ENCODE peak calls at places on chromosomes 12 and 14, in five cellular contexts. Z, N, V, A and L are unnamed samples.

GRCh38 chr12:27424631-27425230 is 21.8 kb upstream of the SMCO2 start:
- DNase-seq in A (peak; percentile 87), V (no peak), Z (peak; percentile 49), N (no peak), L (peak; percentile 68)

GRCh38 chr14:98906123-98906995 is 365.6 kb downstream of the BCL11B start:
- DNase-seq in N (no peak), A (no peak), V (no peak), Z (peak; percentile 33), L (peak; percentile 49)

GRCh38 chr12:23707270-23707669 is 242.2 kb downstream of the SOX5 start:
- DNase-seq in N (no peak), Z (no peak), V (no peak), A (no peak), L (no peak)

GRCh38 chr14:65565948-65566347 is 153.4 kb downstream of the FUT8 start:
- DNase-seq in N (no peak), V (no peak), A (no peak), Z (no peak), L (peak; percentile 91)

GRCh38 chr12:33994857-33995808 is 27.2 kb upstream of the ALG10 start:
- DNase-seq in V (no peak), A (no peak), Z (no peak), N (no peak), L (no peak)

GRCh38 chr14:71698027-71698426 is 234.2 kb upstream of the RGS6 start:
- DNase-seq in N (no peak), Z (no peak), A (no peak), V (no peak), L (no peak)

GRCh38 chr12:65742481-65742971 is 81.8 kb upstream of the HMGA2 start:
- DNase-seq in Z (no peak), V (no peak), A (peak; percentile 42), N (peak; percentile 1), L (no peak)

GRCh38 chr12:28180791-28181190 is 9.5 kb upstream of the CCDC91 start:
- DNase-seq in V (no peak), A (no peak), Z (no peak), N (no peak), L (no peak)

GRCh38 chr14:104223101-104223809 is 84.9 kb downstream of the KIF26A start:
- DNase-seq in N (no peak), A (peak; percentile 50), V (peak; percentile 25), Z (no peak), L (peak; percentile 14)

GRCh38 chr12:97568336-97569180 is 106.0 kb downstream of the RMST start:
- DNase-seq in A (no peak), N (no peak), V (no peak), Z (no peak), L (peak; percentile 88)

GRCh38 chr14:99267871-99268775 is 3.9 kb downstream of the BCL11B start:
- DNase-seq in V (no peak), A (no peak), Z (no peak), N (no peak), L (no peak)

GRCh38 chr12:91109148-91109564 is 2.1 kb downstream of the LUM start:
- DNase-seq in N (no peak), V (peak; percentile 78), Z (peak; percentile 27), A (peak; percentile 84), L (peak; percentile 61)

GRCh38 chr14:93343266-93343665 is 3.7 kb upstream of the COX8C start:
- DNase-seq in A (no peak), N (no peak), Z (no peak), V (no peak), L (no peak)

GRCh38 chr14:79992799-79993198 is 218.5 kb downstream of the DIO2 start:
- DNase-seq in V (no peak), A (peak; percentile 54), Z (no peak), N (no peak), L (no peak)

GRCh38 chr14:73878436-73878835 is 8.2 kb upstream of the ZNF410 start:
- DNase-seq in A (peak; percentile 57), Z (no peak), N (no peak), V (no peak), L (no peak)

GRCh38 chr14:36503771-36504741 is 16.0 kb downstream of the NKX2-1 start:
- DNase-seq in V (no peak), N (no peak), A (no peak), Z (no peak), L (no peak)

GRCh38 chr12:63965936-63966602 is 121.6 kb downstream of the SRGAP1 start:
- DNase-seq in A (no peak), V (no peak), Z (no peak), N (no peak), L (no peak)

GRCh38 chr14:103028161-103028767 is 29.1 kb downstream of the CDC42BPB start:
- DNase-seq in A (no peak), V (no peak), N (no peak), Z (no peak), L (peak; percentile 22)

GRCh38 chr14:76584271-76584702 is 177.0 kb upstream of the VASH1 start:
- DNase-seq in A (no peak), N (no peak), V (no peak), Z (no peak), L (peak; percentile 9)

GRCh38 chr12:69985656-69986055 is 160.6 kb downstream of the MYRFL start:
- DNase-seq in A (peak; percentile 8), Z (peak; percentile 54), N (no peak), V (no peak), L (peak; percentile 20)

GRCh38 chr14:35991356-35991755 is 165.2 kb downstream of the BRMS1L start:
- DNase-seq in A (no peak), Z (no peak), V (no peak), N (no peak), L (no peak)

GRCh38 chr12:120402217-120402616 is 33.3 kb upstream of the MSI1 start:
- DNase-seq in A (peak; percentile 11), N (no peak), Z (no peak), V (no peak), L (peak; percentile 41)

GRCh38 chr12:58254463-58254862 is 313.1 kb downstream of the ATP23 start:
- DNase-seq in A (no peak), V (no peak), N (no peak), Z (no peak), L (no peak)

GRCh38 chr14:104827173-104828055 is 26.5 kb downstream of the ZBTB42 start:
- DNase-seq in Z (peak; percentile 48), A (peak; percentile 50), N (no peak), V (peak; percentile 77), L (peak; percentile 64)

GRCh38 chr12:573226-573625 is 90.0 kb downstream of the NINJ2 start:
- DNase-seq in V (no peak), Z (no peak), A (no peak), N (no peak), L (no peak)

GRCh38 chr12:3218150-3218845 is 141.1 kb downstream of the TSPAN9 start:
- DNase-seq in N (peak; percentile 38), Z (no peak), A (peak; percentile 70), V (no peak), L (peak; percentile 50)

GRCh38 chr12:132156145-132156709 is 12.0 kb downstream of the NOC4L start:
- DNase-seq in Z (no peak), V (no peak), A (no peak), N (no peak), L (no peak)

GRCh38 chr12:104870797-104871196 is 87.3 kb downstream of the SLC41A2 start:
- DNase-seq in V (no peak), A (no peak), N (no peak), Z (no peak), L (no peak)